ENCODE peak calls at places on chromosomes 7 and 10, in six cellular contexts. E is tibial nerve, Z is astrocyte, H is retinal pigment epithelial cell, C is ovary, X is mucosa of descending colon. I is an unnamed sample.

GRCh38 chr7:120725376-120726039 is 132.4 kb downstream of the TSPAN12 start:
- DNase-seq in E (no peak), Z (peak; percentile 28), H (no peak), C (no peak), X (no peak), I (peak; percentile 77)

GRCh38 chr7:156842740-156843140 is 50.2 kb downstream of the LMBR1 start:
- DNase-seq in E (no peak), Z (no peak), H (no peak), C (no peak), X (no peak), I (no peak)

GRCh38 chr10:119246862-119247549 is 39.6 kb downstream of the GRK5 start:
- DNase-seq in E (peak; percentile 42), Z (peak; percentile 95), H (no peak), C (peak; percentile 50), X (no peak), I (peak; percentile 95)

GRCh38 chr10:8116474-8116873 is 62.0 kb downstream of the GATA3 start:
- DNase-seq in E (no peak), Z (no peak), H (no peak), C (no peak), X (no peak), I (no peak)

GRCh38 chr10:132447446-132448247 is 50.6 kb downstream of the PWWP2B start:
- DNase-seq in E (no peak), Z (peak; percentile 88), H (peak; percentile 43), C (no peak), X (peak; percentile 82), I (peak; percentile 87)

GRCh38 chr10:113718974-113719822 is 32.3 kb upstream of the PLEKHS1 start:
- DNase-seq in E (no peak), Z (no peak), H (no peak), C (no peak), X (peak; percentile 78), I (no peak)

GRCh38 chr10:62890395-62890794 is 74.2 kb upstream of the EGR2 start:
- DNase-seq in E (no peak), Z (no peak), H (no peak), C (no peak), X (no peak), I (no peak)

GRCh38 chr10:3571310-3571825 is 213.6 kb downstream of the KLF6 start:
- DNase-seq in E (no peak), Z (no peak), H (no peak), C (no peak), X (no peak), I (no peak)

GRCh38 chr7:114575098-114575497 is 160.5 kb downstream of the FOXP2 start:
- DNase-seq in E (no peak), Z (no peak), H (no peak), C (no peak), X (no peak), I (no peak)

GRCh38 chr10:1155791-1156615 is 99.8 kb downstream of the WDR37 start:
- DNase-seq in E (no peak), Z (no peak), H (no peak), C (no peak), X (no peak), I (no peak)

GRCh38 chr10:51156913-51157312 is 82.6 kb downstream of the PRKG1 start:
- DNase-seq in E (no peak), Z (peak; percentile 70), H (peak; percentile 95), C (no peak), X (no peak), I (peak; percentile 67)

GRCh38 chr7:66138994-66139752 is 24.5 kb downstream of the CRCP start:
- DNase-seq in E (no peak), Z (peak; percentile 53), H (no peak), C (no peak), X (no peak), I (peak; percentile 12)

GRCh38 chr10:71232089-71232998 is 20.0 kb downstream of the UNC5B start:
- DNase-seq in E (no peak), Z (peak; percentile 53), H (peak; percentile 99), C (no peak), X (peak; percentile 69), I (peak; percentile 23)

GRCh38 chr7:37349979-37350590 is 98.6 kb downstream of the ELMO1 start:
- DNase-seq in E (no peak), Z (no peak), H (no peak), C (no peak), X (no peak), I (no peak)

GRCh38 chr7:18208921-18209320 is 181.3 kb upstream of the PRPS1L1 start:
- DNase-seq in E (no peak), Z (no peak), H (no peak), C (no peak), X (no peak), I (no peak)

GRCh38 chr10:3980139-3980538 is 195.1 kb upstream of the KLF6 start:
- DNase-seq in E (no peak), Z (no peak), H (no peak), C (no peak), X (no peak), I (no peak)

GRCh38 chr10:107427021-107427420 is 262.5 kb upstream of the SORCS1 start:
- DNase-seq in E (no peak), Z (no peak), H (no peak), C (no peak), X (no peak), I (no peak)

GRCh38 chr7:34160261-34160752 is 255.0 kb downstream of the BMPER start:
- DNase-seq in E (no peak), Z (peak; percentile 90), H (no peak), C (no peak), X (no peak), I (peak; percentile 78)

GRCh38 chr7:23598321-23598720 is 1.1 kb downstream of the CCDC126 start:
- DNase-seq in E (no peak), Z (no peak), H (no peak), C (no peak), X (no peak), I (no peak)

GRCh38 chr10:96327462-96327861 is 23.2 kb downstream of the DNTT start:
- DNase-seq in E (no peak), Z (no peak), H (no peak), C (no peak), X (no peak), I (no peak)

GRCh38 chr10:11104772-11105675 is 87.4 kb downstream of the CELF2 start:
- DNase-seq in E (no peak), Z (no peak), H (no peak), C (no peak), X (no peak), I (no peak)

GRCh38 chr10:117175901-117176534 is 21.3 kb upstream of the KCNK18 start:
- DNase-seq in E (peak; percentile 77), Z (peak; percentile 35), H (peak; percentile 22), C (peak; percentile 83), X (no peak), I (peak; percentile 86)

GRCh38 chr7:29265208-29265923 is 70.8 kb downstream of the CHN2 start:
- DNase-seq in E (no peak), Z (peak; percentile 49), H (no peak), C (no peak), X (no peak), I (peak; percentile 59)

GRCh38 chr7:124032369-124033092 is at the start of gene TMEM229A:
- DNase-seq in E (no peak), Z (peak; percentile 26), H (no peak), C (peak; percentile 43), X (peak; percentile 58), I (peak; percentile 41)

GRCh38 chr10:49139000-49139865 is 5.4 kb upstream of the FAM170B start:
- DNase-seq in E (no peak), Z (peak; percentile 84), H (no peak), C (peak; percentile 58), X (no peak), I (peak; percentile 62)

GRCh38 chr10:11864727-11865126 is 41.6 kb downstream of the PROSER2 start:
- DNase-seq in E (no peak), Z (no peak), H (no peak), C (no peak), X (no peak), I (no peak)

GRCh38 chr10:68212721-68213352 is 19.1 kb downstream of the ATOH7 start:
- DNase-seq in E (no peak), Z (peak; percentile 7), H (no peak), C (no peak), X (no peak), I (peak; percentile 73)

GRCh38 chr10:88810196-88810961 is 7.8 kb downstream of the LIPM start:
- DNase-seq in E (no peak), Z (peak; percentile 49), H (peak; percentile 20), C (no peak), X (no peak), I (peak; percentile 88)

GRCh38 chr7:149459540-149460433 is 1.1 kb downstream of the ZNF777 start:
- DNase-seq in E (no peak), Z (no peak), H (no peak), C (no peak), X (no peak), I (peak; percentile 7)

GRCh38 chr7:21497072-21497471 is 45.8 kb upstream of the DNAH11 start:
- DNase-seq in E (no peak), Z (no peak), H (no peak), C (no peak), X (no peak), I (peak; percentile 74)
- TF ChIP-seq CTCF in E (no peak), Z (peak; percentile 11), H (peak; percentile 51), C (no peak), X (no peak), I (peak; percentile 91)

GRCh38 chr10:84903320-84903719 is 574.9 kb downstream of the CCSER2 start:
- DNase-seq in E (no peak), Z (no peak), H (no peak), C (no peak), X (no peak), I (no peak)
- H3K4me3 ChIP-seq in E (no peak overlapping the region), Z (no peak overlapping the region), H (no peak overlapping the region), C (no peak overlapping the region), X (no peak overlapping the region), I (no peak overlapping the region)

GRCh38 chr10:6580279-6581029 is 378 bp upstream of the PRKCQ start:
- DNase-seq in E (no peak), Z (peak; percentile 38), H (no peak), C (peak; percentile 83), X (peak; percentile 77), I (peak; percentile 51)
- TF ChIP-seq CTCF in E (peak; percentile 71), Z (no peak), H (peak; percentile 39), C (peak; percentile 35), X (peak; percentile 72), I (peak; percentile 42)

GRCh38 chr7:7169296-7169695 is 13.0 kb upstream of the C1GALT1 start:
- DNase-seq in E (no peak), Z (no peak), H (no peak), C (no peak), X (no peak), I (no peak)
- H3K4me3 ChIP-seq in E (no peak overlapping the region), Z (no peak overlapping the region), H (no peak overlapping the region), C (no peak overlapping the region), X (no peak overlapping the region), I (no peak overlapping the region)

GRCh38 chr7:107564553-107565298 is 955 bp downstream of the DUS4L start:
- DNase-seq in E (no peak), Z (peak; percentile 93), H (peak; percentile 60), C (no peak), X (no peak), I (peak; percentile 67)
- TF ChIP-seq CTCF in E (no peak), Z (no peak), H (peak; percentile 3), C (no peak), X (no peak), I (no peak)

I was measured in choroid plexus epithelial cell.